ENCODE peak calls at places on chromosomes 12 and 14, in six cellular contexts. Y, G, K, V, I and T are unnamed samples.
A peak's percentile ranks its signal among the peaks of the same experiment; 100 is the strongest.

GRCh38 chr12:104763163-104763805 is 194.8 kb downstream of the SLC41A2 start:
- DNase-seq in Y (no peak), G (no peak), K (no peak), V (no peak), I (no peak), T (peak; percentile 57)

GRCh38 chr12:10614056-10614370 is 604 bp upstream of the MAGOHB start:
- DNase-seq in Y (no peak), G (no peak), K (no peak), V (no peak), I (no peak), T (no peak)

GRCh38 chr12:132550830-132551229 is 59.6 kb downstream of the LRCOL1 start:
- DNase-seq in Y (no peak), G (no peak), K (no peak), V (no peak), I (no peak), T (no peak)

GRCh38 chr12:113407931-113408585 is 4.4 kb upstream of the SDS start:
- DNase-seq in Y (no peak), G (no peak), K (no peak), V (no peak), I (no peak), T (no peak)

GRCh38 chr12:63804746-63805145 is 25.0 kb downstream of the RXYLT1 start:
- DNase-seq in Y (no peak), G (no peak), K (no peak), V (no peak), I (no peak), T (no peak)

GRCh38 chr14:21101802-21102413 is 1.0 kb downstream of the TMEM253 start:
- DNase-seq in Y (no peak), G (peak; percentile 58), K (no peak), V (no peak), I (no peak), T (peak; percentile 57)

GRCh38 chr14:30317729-30318128 is 241.2 kb upstream of the G2E3 start:
- DNase-seq in Y (no peak), G (no peak), K (no peak), V (no peak), I (no peak), T (no peak)

GRCh38 chr12:19576421-19576925 is 137.2 kb downstream of the AEBP2 start:
- DNase-seq in Y (no peak), G (no peak), K (no peak), V (no peak), I (no peak), T (no peak)

GRCh38 chr14:90397401-90398314 is 829 bp downstream of the CALM1 start:
- DNase-seq in Y (no peak), G (peak; percentile 76), K (peak; percentile 75), V (peak; percentile 50), I (peak; percentile 68), T (peak; percentile 50)

GRCh38 chr14:50025776-50026175 is 90.6 kb downstream of the VCPKMT start:
- DNase-seq in Y (no peak), G (no peak), K (no peak), V (no peak), I (no peak), T (peak; percentile 58)

GRCh38 chr12:133235401-133236112 is at the start of gene ANHX:
- DNase-seq in Y (no peak), G (no peak), K (no peak), V (no peak), I (no peak), T (no peak)

GRCh38 chr12:130655010-130655409 is 61.1 kb downstream of the RIMBP2 start:
- DNase-seq in Y (no peak), G (no peak), K (no peak), V (no peak), I (no peak), T (no peak)

GRCh38 chr12:56897844-56898341 is 36.3 kb downstream of the SDR9C7 start:
- DNase-seq in Y (no peak), G (no peak), K (no peak), V (no peak), I (no peak), T (peak; percentile 95)